ENCODE peak calls at places on chromosomes 13 and 19, in seven cellular contexts. V, T, Z, S, U, Y and P are unnamed samples.

GRCh38 chr13:40968416-40969000 is 50.6 kb downstream of the ELF1 start:
- DNase-seq in V (no peak), Y (no peak), U (no peak), T (no peak), S (no peak), Z (no peak), P (no peak)

GRCh38 chr13:112034846-112035245 is 32.1 kb upstream of the SOX1 start:
- DNase-seq in S (no peak), T (no peak), Y (no peak), Z (no peak), V (no peak), U (no peak), P (no peak)

GRCh38 chr13:53238241-53238640 is 209.6 kb downstream of the OLFM4 start:
- DNase-seq in U (no peak), S (no peak), T (peak; percentile 36), Z (no peak), Y (no peak), V (no peak), P (no peak)

GRCh38 chr13:20475927-20476691 is 49.5 kb downstream of the CRYL1 start:
- DNase-seq in Y (no peak), Z (no peak), T (no peak), S (peak; percentile 89), U (no peak), V (no peak), P (no peak)

GRCh38 chr19:5057860-5058259 is 88.9 kb downstream of the KDM4B start:
- DNase-seq in Y (no peak), U (no peak), Z (no peak), V (no peak), T (peak; percentile 60), S (no peak), P (no peak)

GRCh38 chr13:43014162-43014561 is 9.2 kb upstream of the DNAJC15 start:
- DNase-seq in Y (no peak), V (no peak), T (no peak), Z (no peak), S (no peak), U (no peak), P (no peak)

GRCh38 chr19:30109565-30109964 is 167.5 kb downstream of the URI1 start:
- DNase-seq in S (no peak), Y (no peak), T (no peak), Z (no peak), V (no peak), U (no peak), P (no peak)

GRCh38 chr13:106096661-106097092 is 438.8 kb downstream of the EFNB2 start:
- DNase-seq in V (peak; percentile 37), S (no peak), Z (no peak), Y (no peak), U (no peak), T (no peak), P (no peak)

GRCh38 chr19:5967994-5968430 is 9.9 kb downstream of the RANBP3 start:
- DNase-seq in U (peak; percentile 90), V (peak; percentile 74), Y (no peak), T (peak; percentile 75), S (peak; percentile 54), Z (peak; percentile 73), P (peak; percentile 74)

GRCh38 chr19:45145270-45146189 is 15.3 kb downstream of the NKPD1 start:
- DNase-seq in U (no peak), Y (no peak), Z (no peak), V (no peak), S (no peak), T (no peak), P (no peak)
- TF ChIP-seq CTCF in U (no peak), Y (no peak), Z (no peak), V (no peak), S (no peak), T (no peak), P (no peak)

DNA sequence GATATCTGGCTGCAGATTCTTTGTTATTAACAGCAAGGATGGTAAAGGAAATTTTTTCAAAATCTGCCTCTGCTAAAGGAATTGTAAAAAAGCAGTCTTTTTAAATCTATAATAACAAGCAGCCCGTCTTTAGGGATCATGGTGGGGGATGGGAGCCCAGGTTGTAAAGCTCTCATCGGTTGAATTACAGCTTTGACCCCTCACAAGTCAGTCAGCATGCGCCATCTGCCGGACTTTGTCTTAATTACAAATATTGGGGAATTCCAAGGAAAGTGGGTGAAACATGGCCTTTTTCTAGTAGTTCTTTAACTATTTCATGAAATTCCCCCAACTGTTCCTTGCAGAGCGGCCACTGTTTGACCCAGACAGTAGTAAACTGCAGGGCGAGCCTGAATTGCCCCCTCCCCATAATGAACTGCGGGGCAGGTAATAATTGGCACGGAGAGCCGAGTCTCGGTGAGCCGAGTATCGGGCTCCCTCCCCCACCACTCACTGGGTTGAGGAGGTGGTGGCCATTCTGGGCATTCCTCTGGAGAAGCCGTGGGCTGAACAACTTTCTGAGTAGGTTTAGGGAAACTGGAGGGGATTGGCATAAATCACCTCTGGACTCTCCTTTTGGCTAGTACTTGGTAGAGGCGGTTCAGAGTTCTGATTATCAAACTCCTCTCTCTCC is 11.6 kb downstream of the ZNF578 start:
- DNase-seq in S (no peak), V (no peak), Y (no peak), T (peak; percentile 71), Z (no peak), U (no peak), P (no peak)
- TF ChIP-seq CTCF in S (no peak), V (no peak), Y (no peak), T (peak; percentile 81), Z (peak; percentile 20), U (no peak), P (no peak)

GRCh38 chr13:97749174-97749573 is 204.3 kb upstream of the IPO5 start:
- DNase-seq in Z (no peak), T (no peak), Y (no peak), U (no peak), S (no peak), V (no peak), P (no peak)
- TF ChIP-seq CTCF in Z (no peak), T (peak; percentile 18), Y (no peak), U (no peak), S (no peak), V (peak; percentile 3), P (no peak)

GRCh38 chr13:79566118-79566517 is 85.2 kb downstream of the NDFIP2 start:
- DNase-seq in Z (no peak), U (no peak), Y (no peak), V (no peak), T (no peak), S (no peak), P (no peak)
- TF ChIP-seq CTCF in Z (no peak), U (no peak), Y (no peak), V (no peak), T (no peak), S (no peak), P (no peak)